ENCODE peak calls at places on chromosome 6, in seven cellular contexts. O, X, M, F, S, H and I are unnamed samples.

GRCh38 chr6:125293587-125293986 is 8.2 kb downstream of the HDDC2 start:
- DNase-seq in S (no peak), F (no peak), H (no peak), O (no peak), X (no peak), M (no peak), I (no peak)

GRCh38 chr6:22513667-22514066 is 55.7 kb upstream of the HDGFL1 start:
- DNase-seq in F (no peak), O (no peak), M (no peak), X (no peak), S (no peak), H (no peak), I (no peak)

GRCh38 chr6:3841711-3842565 is 7.2 kb upstream of the FAM50B start:
- DNase-seq in M (no peak), O (no peak), S (no peak), H (no peak), X (peak), F (no peak), I (no peak)

GRCh38 chr6:56437171-56437900 is 190.0 kb upstream of the COL21A1 start:
- DNase-seq in F (no peak), H (no peak), S (no peak), O (no peak), X (no peak), M (no peak), I (peak)

GRCh38 chr6:136446579-136447182 is 103.5 kb downstream of the MAP7 start:
- DNase-seq in M (no peak), S (no peak), O (no peak), H (no peak), X (peak), F (no peak), I (no peak)

GRCh38 chr6:1771324-1771723 is 161.6 kb downstream of the FOXC1 start:
- DNase-seq in O (no peak), S (no peak), M (no peak), X (peak), F (no peak), H (no peak), I (no peak)

GRCh38 chr6:42118162-42119001 is 24.0 kb downstream of the C6orf132 start:
- DNase-seq in H (peak), F (no peak), X (no peak), S (no peak), O (no peak), M (peak), I (no peak)

GRCh38 chr6:36984581-36985383 is 1.2 kb downstream of the MTCH1 start:
- DNase-seq in O (peak), F (peak), M (no peak), S (no peak), X (peak), H (peak), I (no peak)

GRCh38 chr6:157196391-157196790 is 126.9 kb downstream of the TMEM242 start:
- DNase-seq in H (no peak), S (no peak), M (no peak), O (no peak), F (no peak), X (no peak), I (no peak)

GRCh38 chr6:24183584-24183983 is 57.6 kb downstream of the NRSN1 start:
- DNase-seq in F (no peak), O (no peak), X (no peak), M (no peak), H (no peak), S (no peak), I (no peak)

GRCh38 chr6:135182120-135182992 is 1.2 kb downstream of the MYB start:
- DNase-seq in X (peak), H (no peak), F (no peak), O (no peak), M (peak), S (peak), I (no peak)

GRCh38 chr6:111804627-111805235 is 68.5 kb downstream of the FYN start:
- DNase-seq in M (no peak), X (peak), S (peak), O (no peak), H (no peak), F (no peak), I (peak)

GRCh38 chr6:84350397-84350796 is 123.0 kb upstream of the CEP162 start:
- DNase-seq in M (no peak), X (no peak), S (no peak), F (no peak), O (no peak), H (no peak), I (no peak)

GRCh38 chr6:31689249-31690110 is 8.6 kb upstream of the LY6G5C start:
- DNase-seq in M (no peak), F (no peak), H (no peak), X (no peak), S (no peak), O (no peak), I (no peak)
- TF ChIP-seq CTCF in M (peak), F (no peak), H (no peak), X (peak), S (peak), O (no peak), I (peak)

GRCh38 chr6:6002809-6003333 is 3.9 kb downstream of the NRN1 start:
- DNase-seq in F (no peak), X (no peak), O (no peak), H (no peak), S (no peak), M (no peak), I (no peak)
- H3K4me3 ChIP-seq in F (no peak), X (no peak), O (peak), H (no peak), S (peak), M (peak), I (no peak)

DNA sequence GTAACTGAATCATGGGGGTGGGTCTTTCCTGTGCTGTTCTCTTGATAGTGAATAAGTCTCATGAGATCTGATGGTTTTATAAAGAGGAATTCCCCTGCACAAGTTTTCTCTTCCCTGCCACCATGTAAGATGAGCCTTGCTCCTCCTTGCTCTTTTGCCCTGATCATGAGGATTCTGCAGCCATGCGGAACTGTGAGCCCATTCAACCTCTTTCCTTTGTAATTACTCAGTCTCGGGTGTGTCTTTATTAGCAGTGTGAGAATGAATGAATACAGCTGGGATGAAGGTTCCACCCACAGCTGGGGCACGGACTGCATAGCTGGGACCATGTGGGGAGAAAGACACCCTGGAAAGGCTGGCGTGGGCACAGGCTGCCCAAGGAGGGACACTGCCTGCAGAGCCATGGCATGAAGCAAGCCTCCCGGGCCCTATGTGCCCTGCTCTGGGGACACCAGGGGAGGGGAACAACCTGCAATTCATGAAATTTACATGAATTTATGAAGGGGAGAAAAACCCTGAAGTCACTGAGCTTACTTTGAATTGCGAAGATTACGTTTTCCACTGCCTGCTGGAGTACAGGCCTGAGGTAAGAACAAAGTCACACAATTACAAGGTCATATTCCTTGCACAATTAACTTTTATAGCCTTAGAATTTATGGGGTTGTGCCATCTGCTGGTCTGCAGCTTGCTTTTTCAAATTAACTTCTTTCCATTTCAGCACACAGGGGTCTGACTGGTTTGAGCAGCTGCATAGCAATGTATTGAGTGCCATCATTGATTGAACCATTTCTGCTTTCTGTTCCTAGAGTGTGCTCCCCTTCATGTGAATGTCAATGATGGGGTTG is 46.2 kb downstream of the SLC22A1 start:
- DNase-seq in X (no peak), O (no peak), F (no peak), M (no peak), H (no peak), S (no peak), I (peak)
- TF ChIP-seq CTCF in X (no peak), O (no peak), F (no peak), M (no peak), H (no peak), S (no peak), I (no peak)

GRCh38 chr6:41023114-41023513 is 15.9 kb downstream of the UNC5CL start:
- DNase-seq in H (no peak), X (no peak), F (no peak), M (no peak), O (no peak), S (no peak), I (no peak)

GRCh38 chr6:41028618-41029486 is 10.2 kb downstream of the UNC5CL start:
- DNase-seq in M (no peak), O (no peak), X (no peak), H (no peak), F (no peak), S (no peak), I (no peak)

GRCh38 chr6:41027799-41028617 is 11.0 kb downstream of the UNC5CL start:
- DNase-seq in F (peak), S (peak), M (peak), H (peak), X (peak), O (peak), I (no peak)

GRCh38 chr6:41025966-41026365 is 13.1 kb downstream of the UNC5CL start:
- DNase-seq in O (no peak), S (no peak), F (no peak), H (no peak), X (no peak), M (no peak), I (no peak)

DNA sequence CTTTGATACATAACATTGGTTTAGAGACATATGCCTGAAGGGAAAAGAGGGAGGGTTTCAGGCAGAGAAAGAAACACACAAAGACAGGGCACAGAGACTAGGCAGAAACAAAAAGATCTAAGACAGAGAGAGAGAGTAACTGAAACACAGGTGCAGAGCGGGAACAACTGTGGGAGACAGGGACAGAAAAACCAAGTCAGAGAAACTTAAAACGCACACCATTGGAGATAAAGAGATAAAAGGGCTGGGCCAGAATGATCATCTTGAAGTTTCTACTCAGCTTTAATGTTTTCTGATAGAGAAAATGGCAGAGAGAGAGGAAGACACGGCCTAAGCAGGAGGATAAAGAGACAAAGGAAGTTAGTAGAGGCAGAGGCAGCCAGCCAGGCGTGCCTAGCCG is 11.8 kb downstream of the UNC5CL start:
- DNase-seq in X (no peak), O (no peak), F (no peak), M (no peak), S (no peak), H (no peak), I (no peak)
- H3K4me3 ChIP-seq in X (peak), O (peak), F (peak), M (peak), S (peak), H (no peak), I (peak)

GRCh38 chr6:158708239-158708638 is 58.4 kb downstream of the SYTL3 start:
- DNase-seq in O (no peak), F (no peak), M (peak), S (no peak), X (peak), H (no peak), I (no peak)
- TF ChIP-seq CTCF in O (no peak), F (no peak), M (no peak), S (no peak), X (peak), H (no peak), I (peak)

GRCh38 chr6:62530985-62531384 is 245.0 kb upstream of the KHDRBS2 start:
- DNase-seq in M (no peak), H (no peak), S (no peak), F (no peak), X (no peak), O (no peak), I (no peak)
- H3K4me3 ChIP-seq in M (no peak), H (no peak), S (no peak), F (no peak), X (no peak), O (no peak), I (no peak)

GRCh38 chr6:138618168-138618567 is 118.9 kb upstream of the NHSL1 start:
- DNase-seq in O (no peak), M (no peak), S (no peak), F (no peak), X (no peak), H (no peak), I (no peak)
- TF ChIP-seq CTCF in O (no peak), M (no peak), S (no peak), F (no peak), X (no peak), H (no peak), I (no peak)

GRCh38 chr6:141561154-141561553 is 571.6 kb upstream of the GJE1 start:
- DNase-seq in X (no peak), H (no peak), F (no peak), M (no peak), O (no peak), S (no peak), I (no peak)

GRCh38 chr6:141562801-141563763 is 569.6 kb upstream of the GJE1 start:
- DNase-seq in X (peak), M (peak), S (peak), H (peak), F (peak), O (peak), I (peak)

DNA sequence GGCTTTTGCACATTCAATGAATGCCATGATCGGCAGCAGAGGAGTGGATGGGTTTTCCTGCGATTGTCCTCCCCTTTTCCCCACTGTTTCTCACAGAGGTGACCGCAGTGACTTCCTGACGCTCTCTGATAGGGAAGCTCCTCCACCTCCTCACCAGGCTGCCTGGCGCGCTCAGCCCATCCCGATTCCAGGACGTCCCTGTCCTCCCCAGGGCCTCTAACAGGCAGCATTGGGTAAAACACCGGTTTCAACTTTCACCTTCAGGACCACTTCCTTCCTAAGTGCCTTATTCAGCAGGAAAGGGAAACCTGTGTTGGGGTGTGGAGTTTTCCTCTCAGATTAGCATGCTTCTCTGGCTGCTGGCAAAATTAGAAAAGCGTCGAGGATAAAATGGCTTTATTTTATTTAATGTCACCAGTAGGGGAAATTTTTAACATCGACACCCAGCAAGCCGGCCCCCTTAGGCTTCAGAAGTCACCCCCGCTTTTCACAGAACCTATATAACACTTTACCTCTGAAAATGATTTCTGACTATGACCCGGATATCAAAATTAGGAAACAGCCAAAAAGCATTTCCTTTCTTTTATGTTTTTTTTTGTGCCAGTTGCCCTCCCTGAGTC is 570.4 kb upstream of the GJE1 start:
- DNase-seq in S (peak), X (no peak), O (no peak), F (no peak), H (peak), M (peak), I (no peak)
- H3K4me3 ChIP-seq in S (peak), X (peak), O (peak), F (no peak), H (no peak), M (peak), I (no peak)